ENCODE peak calls at places on chromosomes 16 and 17, in eight cellular contexts. One of them, this sample, is unnamed. For H3K4me1, the result is how much of the 10 kb centered on the place peaks cover.

GRCh38 chr17:73744411-73744810 is 100.2 kb upstream of the SDK2 start:
- DNase-seq in heart right ventricle: no peak
- DNase-seq in tibial artery: no peak
- DNase-seq in H1: no peak
- DNase-seq in astrocyte: no peak
- DNase-seq in psoas muscle: no peak
- DNase-seq in IMR-90: no peak
- DNase-seq in Panc1: no peak
- DNase-seq in this sample: no peak

GRCh38 chr16:68760671-68761275 is 23.7 kb downstream of the CDH1 start:
- DNase-seq in psoas muscle: no peak
- DNase-seq in tibial artery: no peak
- DNase-seq in Panc1: no peak
- DNase-seq in heart right ventricle: no peak
- DNase-seq in astrocyte: peak
- DNase-seq in IMR-90: peak
- DNase-seq in H1: no peak
- DNase-seq in this sample: no peak

GRCh38 chr17:81338301-81339179 is 43.4 kb upstream of the SLC38A10 start:
- DNase-seq in psoas muscle: peak
- DNase-seq in IMR-90: no peak
- DNase-seq in heart right ventricle: no peak
- DNase-seq in H1: no peak
- DNase-seq in tibial artery: no peak
- DNase-seq in astrocyte: no peak
- DNase-seq in Panc1: no peak
- DNase-seq in this sample: no peak

GRCh38 chr17:1787301-1787902 is 25.5 kb downstream of the SERPINF1 start:
- DNase-seq in psoas muscle: peak
- DNase-seq in heart right ventricle: peak
- DNase-seq in H1: no peak
- DNase-seq in IMR-90: peak
- DNase-seq in tibial artery: peak
- DNase-seq in astrocyte: peak
- DNase-seq in Panc1: peak
- DNase-seq in this sample: peak

GRCh38 chr16:85652431-85653221 is 36.1 kb downstream of the GINS2 start:
- DNase-seq in heart right ventricle: peak
- DNase-seq in H1: no peak
- DNase-seq in psoas muscle: peak
- DNase-seq in Panc1: no peak
- DNase-seq in tibial artery: peak
- DNase-seq in astrocyte: peak
- DNase-seq in IMR-90: peak
- DNase-seq in this sample: no peak

GRCh38 chr16:14289692-14290340 is 218.7 kb downstream of the MRTFB start:
- DNase-seq in tibial artery: no peak
- DNase-seq in Panc1: no peak
- DNase-seq in heart right ventricle: no peak
- DNase-seq in H1: no peak
- DNase-seq in psoas muscle: no peak
- DNase-seq in astrocyte: no peak
- DNase-seq in IMR-90: peak
- DNase-seq in this sample: no peak

GRCh38 chr16:46962629-46963028 is 10.8 kb downstream of the DNAJA2 start:
- DNase-seq in psoas muscle: no peak
- DNase-seq in IMR-90: no peak
- DNase-seq in tibial artery: no peak
- DNase-seq in astrocyte: no peak
- DNase-seq in H1: no peak
- DNase-seq in heart right ventricle: no peak
- DNase-seq in Panc1: no peak
- DNase-seq in this sample: no peak

GRCh38 chr17:64209356-64209941 is 53.6 kb downstream of the TEX2 start:
- DNase-seq in Panc1: no peak
- DNase-seq in psoas muscle: no peak
- DNase-seq in astrocyte: no peak
- DNase-seq in IMR-90: no peak
- DNase-seq in H1: no peak
- DNase-seq in tibial artery: no peak
- DNase-seq in heart right ventricle: no peak
- DNase-seq in this sample: no peak

GRCh38 chr17:4074831-4075495 is 67.9 kb downstream of the ZZEF1 start:
- DNase-seq in tibial artery: no peak
- DNase-seq in heart right ventricle: no peak
- DNase-seq in astrocyte: peak
- DNase-seq in psoas muscle: no peak
- DNase-seq in Panc1: peak
- DNase-seq in IMR-90: peak
- DNase-seq in H1: no peak
- DNase-seq in this sample: no peak

GRCh38 chr17:28230011-28230410 is 89.0 kb upstream of the TMEM97 start:
- DNase-seq in psoas muscle: no peak
- DNase-seq in tibial artery: peak
- DNase-seq in astrocyte: no peak
- DNase-seq in heart right ventricle: no peak
- DNase-seq in Panc1: no peak
- DNase-seq in H1: no peak
- DNase-seq in IMR-90: no peak
- DNase-seq in this sample: no peak

DNA sequence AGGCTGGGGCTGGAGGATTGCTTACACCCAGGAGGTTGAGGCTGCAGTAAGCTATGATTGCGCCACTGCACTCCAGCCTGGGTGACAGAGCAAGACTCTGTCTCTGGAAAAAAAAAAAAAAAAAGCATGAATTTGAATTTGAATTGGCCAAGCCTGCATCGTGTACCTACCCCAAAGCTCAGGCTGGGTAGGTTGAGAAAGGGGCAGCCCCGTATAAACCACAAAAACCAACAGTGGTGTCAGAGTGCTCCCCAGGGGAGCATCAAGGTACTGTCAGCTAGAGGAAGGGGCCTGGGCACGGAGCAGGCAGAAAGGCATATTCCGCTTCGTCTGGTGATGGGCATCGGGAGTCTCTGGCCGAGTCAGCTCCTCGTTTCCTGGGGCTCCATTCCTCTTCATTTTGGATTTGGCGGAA is 40.9 kb downstream of the RAP1GAP2 start:
- DNase-seq in psoas muscle: no peak
- DNase-seq in H1: no peak
- DNase-seq in IMR-90: no peak
- DNase-seq in heart right ventricle: no peak
- DNase-seq in Panc1: no peak
- DNase-seq in tibial artery: no peak
- DNase-seq in astrocyte: no peak
- DNase-seq in this sample: no peak
- TF ChIP-seq CTCF in psoas muscle: no peak
- TF ChIP-seq CTCF in H1: peak
- TF ChIP-seq CTCF in IMR-90: no peak
- TF ChIP-seq CTCF in heart right ventricle: no peak
- TF ChIP-seq CTCF in Panc1: no peak
- TF ChIP-seq CTCF in tibial artery: no peak
- TF ChIP-seq CTCF in astrocyte: no peak
- TF ChIP-seq CTCF in this sample: no peak

GRCh38 chr17:6753006-6753445 is 2.8 kb upstream of the XAF1 start:
- DNase-seq in tibial artery: peak
- DNase-seq in Panc1: no peak
- DNase-seq in H1: no peak
- DNase-seq in psoas muscle: peak
- DNase-seq in IMR-90: peak
- DNase-seq in heart right ventricle: peak
- DNase-seq in astrocyte: peak
- DNase-seq in this sample: no peak

GRCh38 chr17:6753565-6753964 is 2.3 kb upstream of the XAF1 start:
- DNase-seq in psoas muscle: no peak
- DNase-seq in tibial artery: no peak
- DNase-seq in heart right ventricle: no peak
- DNase-seq in astrocyte: peak
- DNase-seq in IMR-90: no peak
- DNase-seq in H1: no peak
- DNase-seq in Panc1: no peak
- DNase-seq in this sample: no peak

GRCh38 chr17:6755281-6755680 is 565 bp upstream of the XAF1 start:
- DNase-seq in psoas muscle: peak
- DNase-seq in Panc1: no peak
- DNase-seq in heart right ventricle: peak
- DNase-seq in IMR-90: no peak
- DNase-seq in tibial artery: peak
- DNase-seq in H1: no peak
- DNase-seq in astrocyte: no peak
- DNase-seq in this sample: no peak

GRCh38 chr17:6749519-6749918 is 6.3 kb upstream of the XAF1 start:
- DNase-seq in tibial artery: no peak
- DNase-seq in H1: no peak
- DNase-seq in psoas muscle: no peak
- DNase-seq in IMR-90: no peak
- DNase-seq in astrocyte: no peak
- DNase-seq in heart right ventricle: no peak
- DNase-seq in Panc1: no peak
- DNase-seq in this sample: no peak

GRCh38 chr17:6752068-6752909 is 3.6 kb upstream of the XAF1 start:
- DNase-seq in Panc1: no peak
- DNase-seq in heart right ventricle: peak
- DNase-seq in psoas muscle: peak
- DNase-seq in tibial artery: peak
- DNase-seq in astrocyte: peak
- DNase-seq in H1: no peak
- DNase-seq in IMR-90: peak
- DNase-seq in this sample: no peak
- H3K27ac ChIP-seq in Panc1: peak
- H3K27ac ChIP-seq in heart right ventricle: peak
- H3K27ac ChIP-seq in psoas muscle: peak
- H3K27ac ChIP-seq in tibial artery: peak
- H3K27ac ChIP-seq in astrocyte: peak
- H3K27ac ChIP-seq in H1: no peak
- H3K27ac ChIP-seq in IMR-90: peak
- H3K27ac ChIP-seq in this sample: peak

GRCh38 chr17:65550075-65550635 is 11.3 kb downstream of the AXIN2 start:
- DNase-seq in IMR-90: no peak
- DNase-seq in tibial artery: no peak
- DNase-seq in psoas muscle: peak
- DNase-seq in Panc1: no peak
- DNase-seq in H1: no peak
- DNase-seq in heart right ventricle: no peak
- DNase-seq in astrocyte: no peak
- DNase-seq in this sample: no peak
- H3K4me1 ChIP-seq in IMR-90: under half
- H3K4me1 ChIP-seq in tibial artery: under half
- H3K4me1 ChIP-seq in psoas muscle: half or more
- H3K4me1 ChIP-seq in Panc1: under half
- H3K4me1 ChIP-seq in H1: under half
- H3K4me1 ChIP-seq in heart right ventricle: half or more
- H3K4me1 ChIP-seq in astrocyte: under half
- H3K4me1 ChIP-seq in this sample: under half

GRCh38 chr16:12215302-12216105 is 239.0 kb downstream of the SNX29 start:
- DNase-seq in tibial artery: no peak
- DNase-seq in psoas muscle: no peak
- DNase-seq in astrocyte: no peak
- DNase-seq in H1: peak
- DNase-seq in Panc1: no peak
- DNase-seq in IMR-90: no peak
- DNase-seq in heart right ventricle: no peak
- DNase-seq in this sample: no peak
- TF ChIP-seq CTCF in tibial artery: no peak
- TF ChIP-seq CTCF in psoas muscle: no peak
- TF ChIP-seq CTCF in astrocyte: no peak
- TF ChIP-seq CTCF in H1: peak
- TF ChIP-seq CTCF in Panc1: no peak
- TF ChIP-seq CTCF in IMR-90: peak
- TF ChIP-seq CTCF in heart right ventricle: peak
- TF ChIP-seq CTCF in this sample: no peak

GRCh38 chr17:43211123-43211479 is 574 bp upstream of the TMEM106A start:
- DNase-seq in tibial artery: no peak
- DNase-seq in IMR-90: no peak
- DNase-seq in psoas muscle: no peak
- DNase-seq in astrocyte: peak
- DNase-seq in Panc1: no peak
- DNase-seq in heart right ventricle: no peak
- DNase-seq in H1: no peak
- DNase-seq in this sample: no peak
- H3K27ac ChIP-seq in tibial artery: peak
- H3K27ac ChIP-seq in IMR-90: peak
- H3K27ac ChIP-seq in psoas muscle: peak
- H3K27ac ChIP-seq in astrocyte: peak
- H3K27ac ChIP-seq in Panc1: peak
- H3K27ac ChIP-seq in heart right ventricle: peak
- H3K27ac ChIP-seq in H1: no peak
- H3K27ac ChIP-seq in this sample: peak

GRCh38 chr16:74480150-74481029 is 59.1 kb upstream of the CLEC18B start:
- DNase-seq in tibial artery: no peak
- DNase-seq in Panc1: no peak
- DNase-seq in psoas muscle: no peak
- DNase-seq in IMR-90: no peak
- DNase-seq in H1: no peak
- DNase-seq in astrocyte: peak
- DNase-seq in heart right ventricle: no peak
- DNase-seq in this sample: peak

GRCh38 chr16:74487634-74488495 is 66.6 kb upstream of the CLEC18B start:
- DNase-seq in Panc1: no peak
- DNase-seq in psoas muscle: no peak
- DNase-seq in H1: no peak
- DNase-seq in astrocyte: no peak
- DNase-seq in IMR-90: no peak
- DNase-seq in heart right ventricle: no peak
- DNase-seq in tibial artery: no peak
- DNase-seq in this sample: no peak

DNA sequence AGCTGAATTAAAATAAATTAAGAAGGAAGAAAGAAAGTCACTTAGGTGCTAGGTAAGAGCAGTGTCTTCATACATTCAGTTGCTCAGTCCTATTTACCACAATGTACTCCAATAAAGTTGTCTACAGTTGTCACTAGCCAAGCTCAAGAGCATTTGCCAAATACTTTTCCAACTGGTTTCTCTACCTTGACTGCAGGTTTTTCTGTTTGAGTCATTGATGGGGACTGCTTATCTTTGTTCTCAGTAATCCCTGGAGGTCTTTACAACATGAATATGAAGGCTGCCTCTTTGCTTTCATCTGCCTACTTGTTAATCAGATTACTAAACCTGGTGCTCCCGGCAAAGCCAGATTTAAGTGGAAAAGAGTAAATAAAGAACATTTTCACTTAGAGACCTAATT is 64.6 kb upstream of the CLEC18B start:
- DNase-seq in IMR-90: no peak
- DNase-seq in astrocyte: no peak
- DNase-seq in H1: no peak
- DNase-seq in tibial artery: no peak
- DNase-seq in heart right ventricle: no peak
- DNase-seq in Panc1: no peak
- DNase-seq in psoas muscle: no peak
- DNase-seq in this sample: peak
- H3K4me1 ChIP-seq in IMR-90: under half
- H3K4me1 ChIP-seq in astrocyte: under half
- H3K4me1 ChIP-seq in H1: under half
- H3K4me1 ChIP-seq in tibial artery: under half
- H3K4me1 ChIP-seq in heart right ventricle: under half
- H3K4me1 ChIP-seq in Panc1: under half
- H3K4me1 ChIP-seq in psoas muscle: under half
- H3K4me1 ChIP-seq in this sample: under half

GRCh38 chr16:28063611-28064061 is at the start of gene GSG1L:
- DNase-seq in IMR-90: no peak
- DNase-seq in heart right ventricle: no peak
- DNase-seq in Panc1: no peak
- DNase-seq in psoas muscle: no peak
- DNase-seq in tibial artery: no peak
- DNase-seq in H1: no peak
- DNase-seq in astrocyte: no peak
- DNase-seq in this sample: no peak
- TF ChIP-seq CTCF in IMR-90: peak
- TF ChIP-seq CTCF in heart right ventricle: peak
- TF ChIP-seq CTCF in Panc1: peak
- TF ChIP-seq CTCF in psoas muscle: peak
- TF ChIP-seq CTCF in tibial artery: peak
- TF ChIP-seq CTCF in H1: no peak
- TF ChIP-seq CTCF in astrocyte: no peak
- TF ChIP-seq CTCF in this sample: no peak

This sample was measured in prostate gland.